ENCODE peak calls at places on chromosomes 6 and 20, in four cellular contexts. C, T, N and V are unnamed samples.

GRCh38 chr6:50846109-50846859 is 27.6 kb downstream of the TFAP2B start:
- DNase-seq in N (no peak), C (no peak), T (no peak), V (no peak)

GRCh38 chr20:34389206-34389953 is 26.3 kb downstream of the ITCH start:
- DNase-seq in T (peak; percentile 48), C (no peak), N (peak; percentile 45), V (no peak)

GRCh38 chr6:75418233-75418632 is 75.4 kb downstream of the FILIP1 start:
- DNase-seq in C (no peak), T (peak; percentile 52), N (peak; percentile 91), V (no peak)

GRCh38 chr20:59618131-59618530 is 13.8 kb downstream of the PHACTR3 start:
- DNase-seq in N (no peak), T (no peak), C (no peak), V (no peak)

GRCh38 chr6:7918403-7918802 is 7.8 kb upstream of the TXNDC5 start:
- DNase-seq in N (no peak), T (no peak), C (no peak), V (no peak)

GRCh38 chr20:3101251-3101650 is 16.7 kb upstream of the AVP start:
- DNase-seq in C (no peak), T (no peak), N (no peak), V (no peak)

GRCh38 chr6:81613606-81614005 is 138.9 kb downstream of the TENT5A start:
- DNase-seq in C (no peak), N (no peak), T (peak; percentile 87), V (no peak)

GRCh38 chr6:17589402-17590116 is 10.5 kb upstream of the FAM8A1 start:
- DNase-seq in N (peak; percentile 72), T (peak; percentile 97), C (peak; percentile 65), V (no peak)

GRCh38 chr6:94376876-94377275 is 957.5 kb upstream of the EPHA7 start:
- DNase-seq in N (no peak), C (no peak), T (no peak), V (no peak)

GRCh38 chr6:16136536-16137450 is 7.9 kb downstream of the MYLIP start:
- DNase-seq in T (peak; percentile 93), C (no peak), N (peak; percentile 5), V (no peak)

GRCh38 chr6:13554929-13555333 is 19.5 kb upstream of the SIRT5 start:
- DNase-seq in T (peak; percentile 59), C (no peak), N (no peak), V (no peak)

GRCh38 chr6:29442670-29443184 is 3.6 kb downstream of the OR10C1 start:
- DNase-seq in T (no peak), C (no peak), N (no peak), V (no peak)

GRCh38 chr6:133610271-133610840 is 278.6 kb upstream of the TCF21 start:
- DNase-seq in T (peak; percentile 46), C (no peak), N (peak; percentile 76), V (no peak)

GRCh38 chr6:164021589-164022290 is 607.2 kb downstream of the QKI start:
- DNase-seq in T (no peak), C (no peak), N (no peak), V (no peak)

GRCh38 chr6:80728340-80728739 is 621.9 kb downstream of the BCKDHB start:
- DNase-seq in N (no peak), T (no peak), C (no peak), V (no peak)

GRCh38 chr6:137309078-137309762 is 90.0 kb upstream of the IFNGR1 start:
- DNase-seq in T (peak; percentile 78), C (peak; percentile 82), N (peak; percentile 28), V (peak; percentile 85)

GRCh38 chr6:90033872-90034271 is 139.6 kb downstream of the GJA10 start:
- DNase-seq in T (no peak), N (no peak), C (no peak), V (no peak)

GRCh38 chr6:46421239-46421638 is 70.0 kb downstream of the RCAN2 start:
- DNase-seq in C (no peak), T (no peak), N (no peak), V (no peak)

GRCh38 chr6:131980791-131981623 is 29.8 kb upstream of the CCN2 start:
- DNase-seq in C (peak; percentile 41), N (peak; percentile 59), T (no peak), V (peak; percentile 73)

GRCh38 chr6:15464211-15464725 is 198.6 kb downstream of the DTNBP1 start:
- DNase-seq in N (peak; percentile 36), C (peak; percentile 47), T (no peak), V (no peak)

GRCh38 chr20:64116016-64116415 is 8.7 kb upstream of the NPBWR2 start:
- DNase-seq in T (no peak), N (no peak), C (no peak), V (peak; percentile 31)

GRCh38 chr6:160733045-160733646 is 31.1 kb downstream of the PLG start:
- DNase-seq in T (peak; percentile 36), C (peak; percentile 13), N (peak; percentile 47), V (no peak)

GRCh38 chr20:17636523-17637412 is 45.3 kb downstream of the RRBP1 start:
- DNase-seq in C (no peak), N (no peak), T (no peak), V (no peak)

GRCh38 chr20:45612314-45612713 is 17.2 kb upstream of the WFDC10A start:
- DNase-seq in T (no peak), C (no peak), N (no peak), V (no peak)

GRCh38 chr20:32727663-32728062 is 15.6 kb downstream of the COMMD7 start:
- DNase-seq in N (no peak), C (no peak), T (peak; percentile 97), V (no peak)

GRCh38 chr6:167678102-167679101 is 148.3 kb upstream of the AFDN start:
- DNase-seq in T (peak; percentile 15), C (peak; percentile 45), N (no peak), V (peak; percentile 71)

GRCh38 chr6:27238010-27238983 is 9.2 kb upstream of the PRSS16 start:
- DNase-seq in T (no peak), C (no peak), N (peak; percentile 50), V (no peak)

GRCh38 chr6:11207199-11207968 is 25.1 kb downstream of the NEDD9 start:
- DNase-seq in N (peak; percentile 98), C (peak; percentile 71), T (peak; percentile 100), V (peak; percentile 50)

GRCh38 chr6:76633259-76633658 is 560.8 kb upstream of the IMPG1 start:
- DNase-seq in N (no peak), C (no peak), T (no peak), V (no peak)

GRCh38 chr6:19851273-19852089 is 14.3 kb downstream of the ID4 start:
- DNase-seq in C (peak; percentile 14), N (peak; percentile 72), T (peak; percentile 79), V (no peak)

GRCh38 chr6:78597966-78598365 is 269.4 kb upstream of the IRAK1BP1 start:
- DNase-seq in C (no peak), N (no peak), T (no peak), V (no peak)

GRCh38 chr20:48637461-48637860 is 190.3 kb downstream of the PREX1 start:
- DNase-seq in C (no peak), T (no peak), N (no peak), V (no peak)

GRCh38 chr6:24283043-24283985 is 74.5 kb downstream of the DCDC2 start:
- DNase-seq in N (peak; percentile 90), T (peak; percentile 81), C (peak; percentile 72), V (peak; percentile 77)

GRCh38 chr6:74041420-74041819 is 345.4 kb downstream of the CD109 start:
- DNase-seq in C (no peak), T (no peak), N (no peak), V (no peak)

GRCh38 chr20:37356961-37357371 is 11.0 kb downstream of the SRC start:
- DNase-seq in N (no peak), T (no peak), C (no peak), V (no peak)

GRCh38 chr20:37353285-37353849 is 7.4 kb downstream of the SRC start:
- DNase-seq in N (no peak), C (no peak), T (no peak), V (no peak)

GRCh38 chr20:37354210-37355195 is 8.6 kb downstream of the SRC start:
- DNase-seq in C (peak; percentile 73), T (no peak), N (no peak), V (no peak)

GRCh38 chr20:37356387-37356786 is 10.4 kb downstream of the SRC start:
- DNase-seq in N (peak; percentile 42), T (peak; percentile 31), C (peak; percentile 59), V (peak; percentile 71)

GRCh38 chr20:37355252-37356180 is 9.6 kb downstream of the SRC start:
- DNase-seq in T (no peak), N (no peak), C (no peak), V (peak; percentile 28)
- H3K4me1 ChIP-seq in T (peaks cover 7% of the 10 kb centered on the region), N (peaks cover 94% of the 10 kb centered on the region), C (peaks cover 53% of the 10 kb centered on the region), V (no peaks in the 10 kb centered on the region)

GRCh38 chr6:34657307-34657978 is 39.1 kb downstream of the ILRUN start:
- DNase-seq in N (peak; percentile 86), C (peak; percentile 60), T (peak; percentile 85), V (no peak)
- H3K4me3 ChIP-seq in N (peak overlapping the region; percentile 28), C (peak overlapping the region; percentile 26), T (peak overlapping the region; percentile 64), V (peak overlapping the region; percentile 14)

GRCh38 chr6:67886036-67886707 is 748.9 kb upstream of the ADGRB3 start:
- DNase-seq in N (no peak), T (no peak), C (no peak), V (no peak)

GRCh38 chr6:67883500-67884366 is 751.3 kb upstream of the ADGRB3 start:
- DNase-seq in N (no peak), T (no peak), C (no peak), V (no peak)

GRCh38 chr6:67886840-67887292 is 748.2 kb upstream of the ADGRB3 start:
- DNase-seq in N (no peak), T (no peak), C (no peak), V (no peak)

GRCh38 chr6:67884442-67884841 is 750.6 kb upstream of the ADGRB3 start:
- DNase-seq in T (no peak), C (no peak), N (no peak), V (no peak)

GRCh38 chr6:67885081-67886033 is 749.7 kb upstream of the ADGRB3 start:
- DNase-seq in N (no peak), C (no peak), T (no peak), V (no peak)
- H3K9me3 ChIP-seq in N (no peaks in the 10 kb centered on the region), C (no peaks in the 10 kb centered on the region), T (no peaks in the 10 kb centered on the region), V (no peaks in the 10 kb centered on the region)

GRCh38 chr20:61876931-61877330 is 188.8 kb downstream of the TAF4 start:
- DNase-seq in T (no peak), N (no peak), C (no peak), V (no peak)

GRCh38 chr20:61877776-61878477 is 187.8 kb downstream of the TAF4 start:
- DNase-seq in N (no peak), C (no peak), T (no peak), V (no peak)

GRCh38 chr20:61878478-61879302 is 187.0 kb downstream of the TAF4 start:
- DNase-seq in N (no peak), T (no peak), C (no peak), V (no peak)

GRCh38 chr20:61875996-61876395 is 189.7 kb downstream of the TAF4 start:
- DNase-seq in T (no peak), N (no peak), C (no peak), V (no peak)

DNA sequence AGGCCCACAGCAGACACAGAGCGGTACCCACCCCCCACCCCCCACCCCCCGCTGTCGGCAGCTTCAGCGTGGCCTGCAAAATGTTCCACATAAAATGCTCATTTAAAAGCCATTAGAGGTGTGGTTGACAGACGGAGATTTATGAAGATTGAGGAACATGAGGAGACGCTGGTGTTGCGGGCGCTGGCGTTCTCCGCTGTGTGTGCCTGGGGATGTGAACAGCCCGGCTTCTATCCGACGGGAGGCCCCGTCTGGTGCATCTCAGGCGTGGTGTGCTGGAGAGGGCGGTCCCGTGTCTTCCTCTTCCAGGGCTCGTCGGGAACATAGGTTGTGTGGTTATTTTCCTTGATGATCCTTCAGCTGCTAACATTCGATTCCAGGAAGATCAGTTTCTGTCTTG is 188.3 kb downstream of the TAF4 start:
- DNase-seq in N (no peak), T (no peak), C (no peak), V (no peak)
- H3K4me1 ChIP-seq in N (no peaks in the 10 kb centered on the region), T (no peaks in the 10 kb centered on the region), C (no peaks in the 10 kb centered on the region), V (no peaks in the 10 kb centered on the region)